ENCODE peak calls at places on chromosomes 7 and 10, in five cellular contexts. A is HCEC 1CT, R is left lobe of liver, I is EL, Q is activated T-cell treated with anti-CD3 and anti-CD28 coated beads for 48 hours. V is an unnamed sample.

GRCh38 chr7:56105508-56105907 is 768 bp downstream of the CHCHD2 start:
- DNase-seq in A (peak), R (no peak), I (peak), Q (no peak), V (no peak)

GRCh38 chr7:87231243-87231642 is 11.7 kb upstream of the TMEM243 start:
- DNase-seq in A (no peak), R (peak), I (no peak), Q (no peak), V (no peak)

GRCh38 chr10:127576011-127576410 is 26.9 kb downstream of the NPS start:
- DNase-seq in A (no peak), R (no peak), I (no peak), Q (no peak), V (no peak)

GRCh38 chr7:124762611-124763143 is 2.9 kb downstream of the GPR37 start:
- DNase-seq in A (no peak), R (peak), I (no peak), Q (no peak), V (no peak)

GRCh38 chr7:124940306-124940705 is 10.7 kb upstream of the POT1 start:
- DNase-seq in A (peak), R (no peak), I (no peak), Q (no peak), V (no peak)

GRCh38 chr10:129332476-129332875 is 134.6 kb upstream of the MGMT start:
- DNase-seq in A (no peak), R (no peak), I (no peak), Q (peak), V (no peak)

GRCh38 chr10:133420579-133420978 is 3.8 kb downstream of the SPRN start:
- DNase-seq in A (no peak), R (no peak), I (no peak), Q (no peak), V (no peak)

GRCh38 chr7:13279854-13280435 is 592.5 kb downstream of the ARL4A start:
- DNase-seq in A (peak), R (no peak), I (peak), Q (no peak), V (no peak)

GRCh38 chr10:99343262-99343661 is 14.1 kb downstream of the CNNM1 start:
- DNase-seq in A (no peak), R (no peak), I (no peak), Q (no peak), V (no peak)

GRCh38 chr10:13939391-13939790 is 352.6 kb downstream of the PRPF18 start:
- DNase-seq in A (peak), R (no peak), I (peak), Q (no peak), V (no peak)

GRCh38 chr7:108289852-108290251 is 159.7 kb upstream of the LAMB4 start:
- DNase-seq in A (no peak), R (no peak), I (no peak), Q (no peak), V (no peak)

GRCh38 chr7:35485436-35485835 is 209.5 kb downstream of the HERPUD2 start:
- DNase-seq in A (no peak), R (no peak), I (no peak), Q (no peak), V (no peak)

GRCh38 chr10:4770766-4771553 is 55.0 kb upstream of the AKR1E2 start:
- DNase-seq in A (peak), R (no peak), I (peak), Q (no peak), V (no peak)

GRCh38 chr10:133445268-133445732 is 8.4 kb upstream of the SCART1 start:
- DNase-seq in A (no peak), R (no peak), I (no peak), Q (no peak), V (no peak)

GRCh38 chr10:32948451-32948850 is 9.6 kb downstream of the ITGB1 start:
- DNase-seq in A (no peak), R (no peak), I (no peak), Q (no peak), V (no peak)

GRCh38 chr7:124954766-124955165 is 25.1 kb upstream of the POT1 start:
- DNase-seq in A (no peak), R (no peak), I (no peak), Q (no peak), V (no peak)

GRCh38 chr10:93461807-93462178 is 20.3 kb downstream of the MYOF start:
- DNase-seq in A (peak), R (no peak), I (peak), Q (no peak), V (no peak)

GRCh38 chr7:112550468-112551060 is 69.8 kb downstream of the LSMEM1 start:
- DNase-seq in A (peak), R (no peak), I (peak), Q (no peak), V (peak)

GRCh38 chr10:125521721-125522680 is 161.0 kb downstream of the TEX36 start:
- DNase-seq in A (no peak), R (no peak), I (peak), Q (peak), V (peak)

GRCh38 chr7:92534572-92534971 is 6.0 kb downstream of the RBM48 start:
- DNase-seq in A (no peak), R (no peak), I (no peak), Q (no peak), V (no peak)

GRCh38 chr7:52154382-52154781 is 837.8 kb upstream of the COBL start:
- DNase-seq in A (no peak), R (no peak), I (no peak), Q (no peak), V (no peak)

GRCh38 chr7:115230882-115231508 is 309.1 kb downstream of the MDFIC start:
- DNase-seq in A (peak), R (no peak), I (peak), Q (peak), V (no peak)

GRCh38 chr10:126309193-126309592 is 79.1 kb downstream of the ADAM12 start:
- DNase-seq in A (no peak), R (no peak), I (peak), Q (no peak), V (no peak)

GRCh38 chr7:831596-832291 is 532 bp upstream of the SUN1 start:
- DNase-seq in A (peak), R (no peak), I (peak), Q (peak), V (no peak)

GRCh38 chr10:70227548-70228320 is 5.5 kb downstream of the PPA1 start:
- DNase-seq in A (no peak), R (no peak), I (no peak), Q (no peak), V (no peak)

GRCh38 chr7:69651101-69651590 is 52.9 kb downstream of the AUTS2 start:
- DNase-seq in A (no peak), R (no peak), I (no peak), Q (no peak), V (peak)

GRCh38 chr10:108801775-108802516 is 1121.4 kb downstream of the XPNPEP1 start:
- DNase-seq in A (peak), R (no peak), I (peak), Q (no peak), V (no peak)

GRCh38 chr7:29839302-29839701 is 33.0 kb downstream of the WIPF3 start:
- DNase-seq in A (peak), R (no peak), I (peak), Q (no peak), V (no peak)

GRCh38 chr7:27129729-27130539 is 623 bp downstream of the HOXA4 start:
- DNase-seq in A (peak), R (peak), I (peak), Q (no peak), V (no peak)

GRCh38 chr7:121023683-121024507 is 35.4 kb downstream of the CPED1 start:
- DNase-seq in A (peak), R (no peak), I (peak), Q (no peak), V (no peak)

GRCh38 chr10:119688033-119688508 is 36.9 kb downstream of the BAG3 start:
- DNase-seq in A (no peak), R (no peak), I (no peak), Q (no peak), V (no peak)

GRCh38 chr7:11193131-11193867 is 219.6 kb downstream of the PHF14 start:
- DNase-seq in A (no peak), R (peak), I (peak), Q (no peak), V (no peak)

GRCh38 chr10:84933402-84933801 is 605.0 kb downstream of the CCSER2 start:
- DNase-seq in A (no peak), R (no peak), I (no peak), Q (no peak), V (no peak)

GRCh38 chr7:126449621-126450268 is 803.0 kb downstream of the GRM8 start:
- DNase-seq in A (no peak), R (no peak), I (no peak), Q (no peak), V (no peak)

GRCh38 chr10:124601016-124601415 is 139.4 kb downstream of the LHPP start:
- DNase-seq in A (no peak), R (no peak), I (no peak), Q (no peak), V (no peak)

GRCh38 chr7:66319373-66319979 is 114.3 kb downstream of the TPST1 start:
- DNase-seq in A (no peak), R (no peak), I (no peak), Q (no peak), V (no peak)

GRCh38 chr7:27154901-27155815 is 1.3 kb downstream of the HOXA7 start:
- DNase-seq in A (no peak), R (no peak), I (no peak), Q (no peak), V (no peak)

GRCh38 chr7:26898917-26899316 is 34.5 kb upstream of the SKAP2 start:
- DNase-seq in A (no peak), R (no peak), I (no peak), Q (no peak), V (no peak)